ENCODE peak calls at places on chromosomes 2 and 18, in four cellular contexts. D, N, O and H are unnamed samples.

GRCh38 chr2:53490659-53491058 is 276.9 kb upstream of the CHAC2 start:
- DNase-seq in O (no peak), N (peak; percentile 27), D (no peak), H (no peak)

GRCh38 chr2:25311866-25312575 is 29.7 kb downstream of the DNMT3A start:
- DNase-seq in N (no peak), O (no peak), D (no peak), H (no peak)

GRCh38 chr2:127581050-127581345 is 45.5 kb downstream of the MYO7B start:
- DNase-seq in D (no peak), O (no peak), N (no peak), H (no peak)

GRCh38 chr2:120346034-120346666 is at the start of gene INHBB:
- DNase-seq in D (no peak), N (no peak), O (no peak), H (no peak)

GRCh38 chr2:62320657-62321357 is 124.9 kb downstream of the B3GNT2 start:
- DNase-seq in D (no peak), N (no peak), O (no peak), H (no peak)

GRCh38 chr2:204177977-204178522 is 241.5 kb downstream of the ICOS start:
- DNase-seq in N (no peak), D (peak; percentile 34), O (peak; percentile 34), H (no peak)

GRCh38 chr2:200786423-200786822 is 25.3 kb upstream of the BZW1 start:
- DNase-seq in D (no peak), N (no peak), O (peak; percentile 78), H (no peak)

GRCh38 chr2:100142393-100142792 is at the start of gene AFF3:
- DNase-seq in D (no peak), O (no peak), N (no peak), H (peak; percentile 85)

GRCh38 chr2:19667085-19667484 is 234.7 kb downstream of the TTC32 start:
- DNase-seq in N (no peak), O (no peak), D (no peak), H (no peak)

GRCh38 chr2:27655155-27655951 is 8.1 kb downstream of the SUPT7L start:
- DNase-seq in O (peak; percentile 8), N (no peak), D (no peak), H (no peak)

GRCh38 chr18:69490813-69491212 is 90.1 kb downstream of the DOK6 start:
- DNase-seq in O (peak; percentile 46), N (no peak), D (no peak), H (no peak)

GRCh38 chr18:78861706-78862105 is 117.9 kb upstream of the SALL3 start:
- DNase-seq in D (no peak), N (no peak), O (no peak), H (no peak)

GRCh38 chr18:77059294-77059916 is 73.2 kb downstream of the MBP start:
- DNase-seq in N (no peak), O (peak; percentile 67), D (no peak), H (no peak)

GRCh38 chr2:232327089-232328037 is 51.2 kb upstream of the ALPP start:
- DNase-seq in D (peak; percentile 73), N (no peak), O (peak; percentile 73), H (peak; percentile 27)

GRCh38 chr18:45103319-45104070 is 422.8 kb downstream of the SETBP1 start:
- DNase-seq in D (no peak), O (no peak), N (no peak), H (peak; percentile 55)

DNA sequence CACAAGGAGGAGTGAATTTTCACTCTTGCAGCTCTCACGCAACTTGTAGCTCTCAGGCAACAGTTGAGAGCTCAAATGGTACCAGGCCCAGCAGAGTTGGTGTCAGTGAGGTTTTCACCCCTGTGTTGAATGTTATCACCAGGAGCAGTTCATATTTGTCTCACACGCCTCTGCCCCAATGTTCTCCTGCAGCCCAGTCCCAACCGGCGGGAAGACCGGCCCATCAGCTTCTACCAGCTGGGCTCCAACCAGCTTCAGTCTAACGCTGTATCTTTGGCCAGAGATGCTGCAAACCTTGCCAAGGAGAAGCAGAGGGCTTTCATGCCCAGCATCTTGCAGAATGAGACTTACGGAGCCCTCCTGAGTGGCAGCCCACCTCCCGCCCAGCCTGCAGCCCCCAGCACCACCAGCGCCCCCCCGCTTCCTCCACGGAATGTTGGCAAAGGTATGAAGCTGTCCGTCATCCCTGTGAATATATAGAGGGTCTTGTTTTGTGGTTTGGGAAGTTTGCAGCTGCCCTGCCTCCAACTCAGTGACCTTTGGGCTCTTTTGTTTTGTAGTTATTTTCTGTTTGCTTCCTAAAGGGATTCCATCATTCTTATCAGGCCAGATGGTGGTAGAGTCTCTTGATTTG is 35.1 kb downstream of the ITGB1BP1 start:
- DNase-seq in O (no peak), D (no peak), N (no peak), H (no peak)
- TF ChIP-seq CTCF in O (no peak), D (no peak), N (no peak), H (no peak)

DNA sequence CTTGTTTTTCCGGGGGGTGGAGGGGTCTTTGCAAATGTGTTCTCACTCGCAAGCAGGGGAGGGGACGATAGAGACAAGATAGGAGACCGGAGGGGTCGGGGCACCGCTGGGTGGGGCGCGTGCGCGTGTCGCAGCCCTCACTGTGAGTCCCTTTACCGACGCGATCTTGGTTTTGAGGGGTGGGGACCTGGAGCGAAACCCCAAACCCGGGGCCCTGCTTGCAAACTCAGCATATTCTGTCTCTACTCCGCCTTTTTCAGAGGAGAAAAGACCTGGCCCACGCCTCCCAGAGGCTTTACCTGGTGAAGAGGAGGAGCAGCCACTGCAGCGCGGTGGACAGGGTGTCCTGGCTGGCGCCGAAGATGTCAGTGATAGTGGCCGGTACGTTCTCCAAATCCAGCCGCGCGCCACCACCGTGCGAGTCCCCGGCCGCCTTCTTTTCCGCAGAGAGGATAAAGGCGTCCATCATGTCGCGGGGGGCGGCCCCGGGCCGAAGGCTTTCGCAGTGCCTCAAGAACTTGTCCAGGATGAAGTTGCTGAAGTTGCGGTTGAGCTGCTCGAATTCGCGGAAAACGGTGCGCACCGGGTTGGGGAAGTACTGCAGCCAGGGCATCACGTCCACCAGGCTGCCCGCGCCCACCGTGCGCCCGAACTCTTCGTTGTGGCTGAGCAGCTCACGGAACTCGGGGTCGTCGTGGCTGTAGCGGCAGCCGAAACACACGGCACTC is 1.7 kb downstream of the CYP1B1 start:
- DNase-seq in N (no peak), D (no peak), O (no peak), H (no peak)
- H3K4me3 ChIP-seq in N (peak overlapping the region; percentile 83), D (peak overlapping the region; percentile 66), O (no peak overlapping the region), H (no peak overlapping the region)

GRCh38 chr18:23498877-23499570 is 4.3 kb upstream of the RMC1 start:
- DNase-seq in O (peak; percentile 54), N (no peak), D (peak; percentile 73), H (peak; percentile 48)
- TF ChIP-seq CTCF in O (peak; percentile 91), N (peak; percentile 64), D (peak; percentile 43), H (peak; percentile 93)

DNA sequence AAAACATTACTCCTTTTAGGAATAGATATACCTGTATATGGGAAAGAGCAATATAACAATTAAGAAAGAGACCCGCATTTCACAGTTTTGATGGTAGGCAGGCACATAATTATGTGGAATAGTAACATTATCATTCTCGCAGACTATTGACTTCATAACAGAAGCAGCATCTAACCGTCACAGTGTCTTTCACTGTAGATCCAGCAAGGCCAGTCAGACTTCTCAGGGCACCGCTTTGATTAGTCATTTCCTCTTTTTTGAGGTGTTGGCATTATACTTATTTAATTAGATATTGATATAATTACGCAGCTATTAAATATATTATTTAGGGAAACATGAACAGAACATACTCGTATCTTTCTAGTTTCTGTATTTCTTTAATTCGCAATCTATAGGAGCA is 176.4 kb downstream of the NAPG start:
- DNase-seq in D (no peak), O (no peak), N (no peak), H (no peak)
- H3K4me3 ChIP-seq in D (no peak overlapping the region), O (no peak overlapping the region), N (no peak overlapping the region), H (no peak overlapping the region)

DNA sequence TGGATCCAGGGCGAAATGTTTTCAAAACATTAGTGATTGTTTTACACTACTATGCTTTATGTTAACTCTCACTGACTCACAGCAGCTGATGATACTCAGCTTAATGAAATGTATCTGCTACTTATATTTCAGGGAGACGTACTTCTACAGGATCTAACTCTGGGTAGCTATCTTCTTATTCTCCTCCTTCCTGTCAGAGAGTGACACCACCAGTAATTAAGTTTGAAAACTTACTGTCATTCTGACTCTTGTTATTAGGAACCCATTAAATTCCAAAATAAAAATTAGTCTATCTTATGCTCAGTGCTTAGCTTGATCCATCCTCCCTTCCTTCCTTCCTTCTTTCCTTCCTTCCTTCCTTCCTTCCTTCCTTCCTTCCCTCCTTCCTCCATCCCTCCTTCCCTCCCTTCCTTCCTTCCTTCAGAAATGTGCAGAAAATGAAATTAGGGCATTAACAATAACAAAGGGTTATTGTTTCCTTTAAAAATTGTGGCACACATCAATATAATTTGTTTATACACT is 441.1 kb downstream of the MEIS1 start:
- DNase-seq in D (no peak), N (no peak), O (no peak), H (no peak)
- TF ChIP-seq CTCF in D (no peak), N (no peak), O (no peak), H (no peak)

DNA sequence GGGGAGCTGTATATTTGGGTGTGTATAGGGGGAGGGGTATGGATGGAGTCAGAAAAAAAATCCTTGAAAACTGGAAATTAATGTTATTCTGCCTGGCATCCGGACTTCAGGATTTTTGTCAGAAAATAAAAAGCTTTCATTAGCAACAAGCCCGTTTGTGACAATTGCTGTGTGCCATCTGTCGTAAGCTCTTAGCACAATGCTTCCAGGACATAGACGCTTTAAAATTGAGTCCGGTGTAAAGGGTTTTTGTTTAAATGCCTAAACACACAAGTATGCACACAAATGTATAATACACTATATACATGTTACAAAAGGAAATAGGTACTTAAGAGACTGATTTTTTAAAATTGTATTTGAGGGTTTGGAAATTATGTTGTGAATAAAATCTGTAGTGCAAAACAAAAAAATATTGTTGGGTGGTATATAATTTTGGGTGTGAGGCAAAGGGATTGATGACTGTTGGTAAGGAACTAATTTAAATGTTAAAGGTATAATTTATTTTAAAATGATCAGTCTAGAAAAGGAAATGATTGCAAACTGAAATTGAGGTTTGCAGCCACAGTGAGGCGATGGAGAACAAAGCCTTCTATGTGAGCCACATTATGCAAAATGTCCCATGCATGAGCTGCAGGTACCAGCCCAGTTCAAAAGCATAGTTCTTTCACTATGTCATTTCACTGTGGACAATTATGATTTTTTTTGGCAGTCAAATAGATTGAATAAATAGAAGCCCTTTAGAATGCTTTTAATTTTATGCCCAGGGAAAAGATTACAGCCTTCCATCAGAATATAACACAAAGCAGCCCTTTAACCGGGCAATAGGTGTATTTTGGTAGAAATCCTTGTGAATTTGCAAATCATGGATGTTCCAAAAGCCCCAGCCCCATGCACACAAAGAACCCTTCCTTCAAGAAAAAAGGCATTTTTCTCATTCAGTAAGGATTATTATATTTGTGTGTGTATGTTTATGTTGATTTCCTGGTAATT is 1.5 kb downstream of the MAP2 start:
- DNase-seq in N (no peak), D (no peak), O (peak; percentile 67), H (no peak)
- H3K4me3 ChIP-seq in N (peak overlapping the region; percentile 74), D (no peak overlapping the region), O (peak overlapping the region; percentile 77), H (no peak overlapping the region)

DNA sequence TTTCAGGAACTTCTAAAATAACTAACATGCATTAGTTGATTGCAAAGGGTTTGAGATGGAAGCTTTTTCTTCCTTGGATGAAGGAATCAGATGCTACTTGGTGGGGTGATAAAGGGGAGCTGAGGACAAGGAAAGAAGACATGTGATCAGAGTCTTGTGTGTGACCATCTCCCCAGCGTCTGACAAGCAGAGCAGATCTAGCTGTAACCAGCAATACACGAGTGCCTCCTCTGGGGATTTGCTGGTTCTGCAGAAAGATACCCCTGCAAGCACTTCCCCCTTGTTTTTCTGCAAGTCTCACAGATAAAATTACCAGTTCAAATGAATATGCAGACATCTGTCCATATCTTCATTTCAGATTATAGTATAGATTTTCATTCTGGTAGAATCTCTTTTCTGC is 2.7 kb downstream of the CDH7 start:
- DNase-seq in O (no peak), D (no peak), N (no peak), H (no peak)
- TF ChIP-seq CTCF in O (no peak), D (no peak), N (no peak), H (peak; percentile 35)

GRCh38 chr18:52319423-52319822 is 20.6 kb upstream of the DCC start:
- DNase-seq in D (no peak), O (no peak), N (no peak), H (no peak)
- H3K4me3 ChIP-seq in D (no peak overlapping the region), O (no peak overlapping the region), N (no peak overlapping the region), H (no peak overlapping the region)